ENCODE peak calls at places on chromosomes 5 and 9, in four cellular contexts. P, E, U and T are unnamed samples. For H3K4me1, the result is how much of the 10 kb centered on the place peaks cover.

GRCh38 chr9:125525846-125526619 is 181.0 kb downstream of the MAPKAP1 start:
- DNase-seq in P (no peak), E (peak), U (no peak), T (no peak)

GRCh38 chr9:104805441-104805840 is 41.5 kb downstream of the NIPSNAP3B start:
- DNase-seq in P (no peak), E (no peak), U (no peak), T (no peak)

GRCh38 chr5:117590944-117591343 is 1016.3 kb upstream of the SEMA6A start:
- DNase-seq in P (peak), E (no peak), U (no peak), T (no peak)

GRCh38 chr9:34809504-34810186 is 99.7 kb upstream of the CCL21 start:
- DNase-seq in P (no peak), E (peak), U (no peak), T (no peak)

GRCh38 chr5:103139264-103139865 is 19.3 kb downstream of the PPIP5K2 start:
- DNase-seq in P (peak), E (peak), U (peak), T (peak)

GRCh38 chr9:69955536-69956355 is 87.9 kb upstream of the MAMDC2 start:
- DNase-seq in P (no peak), E (peak), U (no peak), T (no peak)

GRCh38 chr9:123679330-123679987 is 250.5 kb downstream of the DENND1A start:
- DNase-seq in P (no peak), E (no peak), U (no peak), T (no peak)

GRCh38 chr5:98902733-98903132 is 26.1 kb downstream of the CHD1 start:
- DNase-seq in P (no peak), E (no peak), U (no peak), T (no peak)

GRCh38 chr5:28408186-28408585 is 1369.8 kb upstream of the CDH9 start:
- DNase-seq in P (no peak), E (no peak), U (no peak), T (no peak)

DNA sequence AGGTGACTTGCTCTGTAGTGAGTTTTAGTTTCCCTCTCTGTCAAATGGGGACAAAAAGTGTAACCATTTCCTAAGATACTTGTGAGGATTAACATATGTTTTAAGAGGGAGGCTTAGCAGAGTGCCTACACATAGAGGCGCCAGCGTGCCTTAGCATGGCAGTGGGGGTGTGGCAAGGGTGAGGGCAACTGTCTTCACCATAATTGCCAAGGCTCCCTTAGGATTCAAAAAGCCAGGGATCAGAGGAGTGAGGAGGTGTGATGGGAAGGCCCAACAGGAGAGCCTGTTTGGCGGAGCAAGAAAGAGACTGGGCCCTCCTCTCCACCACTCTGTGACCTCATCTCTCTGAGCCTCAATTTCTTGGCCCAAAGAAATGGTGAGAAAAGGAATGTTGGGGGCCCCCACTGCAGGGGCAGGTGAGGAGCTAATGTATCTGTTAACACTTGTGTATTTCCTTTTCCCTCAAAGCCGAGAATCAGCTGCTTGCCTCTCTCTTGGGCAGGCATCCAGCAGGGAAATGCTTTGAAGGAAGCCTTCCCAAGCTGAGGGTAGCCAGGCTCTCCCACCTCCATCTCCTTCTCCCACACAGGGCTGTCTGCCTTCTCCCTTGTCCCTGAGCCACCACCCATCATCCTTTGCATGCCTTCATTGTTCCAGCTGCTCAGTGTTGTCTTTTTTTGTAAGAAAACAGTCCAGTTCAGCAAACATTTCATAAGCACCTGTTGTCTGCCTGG is 76.0 kb downstream of the DAB2IP start:
- DNase-seq in P (no peak), E (no peak), U (no peak), T (peak)
- H3K4me1 ChIP-seq in P (under half), E (half or more), U (under half), T (under half)

GRCh38 chr5:150497989-150498317 is 10.0 kb upstream of the NDST1 start:
- DNase-seq in P (no peak), E (no peak), U (no peak), T (no peak)
- H3K27ac ChIP-seq in P (peak), E (peak), U (peak), T (peak)

GRCh38 chr5:132222649-132223038 is 5.0 kb downstream of the P4HA2 start:
- DNase-seq in P (no peak), E (no peak), U (no peak), T (no peak)

GRCh38 chr5:132221781-132222648 is 5.6 kb downstream of the P4HA2 start:
- DNase-seq in P (no peak), E (peak), U (peak), T (peak)

GRCh38 chr5:132225165-132226032 is 2.3 kb downstream of the P4HA2 start:
- DNase-seq in P (no peak), E (peak), U (peak), T (peak)

GRCh38 chr5:132224721-132225120 is 2.9 kb downstream of the P4HA2 start:
- DNase-seq in P (no peak), E (no peak), U (peak), T (peak)

GRCh38 chr5:132223861-132224260 is 3.8 kb downstream of the P4HA2 start:
- DNase-seq in P (no peak), E (no peak), U (peak), T (no peak)
- H3K4me1 ChIP-seq in P (under half), E (half or more), U (under half), T (half or more)

GRCh38 chr5:153598099-153598498 is 107.6 kb downstream of the GRIA1 start:
- DNase-seq in P (no peak), E (no peak), U (no peak), T (no peak)
- H3K27ac ChIP-seq in P (no peak), E (no peak), U (no peak), T (no peak)

GRCh38 chr9:98992885-98993569 is 49.3 kb downstream of the COL15A1 start:
- DNase-seq in P (no peak), E (no peak), U (no peak), T (no peak)
- H3K4me1 ChIP-seq in P (under half), E (half or more), U (under half), T (under half)

GRCh38 chr5:172765766-172766286 is 5.2 kb downstream of the DUSP1 start:
- DNase-seq in P (no peak), E (no peak), U (no peak), T (peak)
- H3K27ac ChIP-seq in P (peak), E (peak), U (peak), T (peak)

GRCh38 chr9:107872457-107873192 is 383.1 kb upstream of the KLF4 start:
- DNase-seq in P (no peak), E (no peak), U (no peak), T (no peak)
- H3K4me1 ChIP-seq in P (under half), E (under half), U (under half), T (under half)

DNA sequence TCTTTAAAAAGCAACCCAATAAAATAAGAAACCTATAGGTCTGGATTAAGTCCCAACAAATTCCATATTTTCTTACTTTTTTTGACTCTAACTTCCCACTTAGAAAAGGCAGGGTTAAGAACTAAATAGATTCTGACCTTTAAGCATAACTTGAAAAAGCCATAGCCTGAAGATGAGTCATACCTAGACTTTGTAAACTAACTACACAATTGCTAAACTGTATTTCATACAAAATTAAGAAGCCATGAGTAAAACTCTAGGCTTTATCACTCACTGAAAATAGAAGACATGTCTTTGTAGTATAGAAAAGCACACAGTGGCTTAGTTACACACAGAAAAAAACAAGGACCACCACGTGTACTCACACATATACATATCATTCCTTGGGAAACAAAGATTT is 51.5 kb downstream of the MLLT3 start:
- DNase-seq in P (no peak), E (no peak), U (no peak), T (no peak)
- H3K27ac ChIP-seq in P (no peak), E (no peak), U (no peak), T (peak)

DNA sequence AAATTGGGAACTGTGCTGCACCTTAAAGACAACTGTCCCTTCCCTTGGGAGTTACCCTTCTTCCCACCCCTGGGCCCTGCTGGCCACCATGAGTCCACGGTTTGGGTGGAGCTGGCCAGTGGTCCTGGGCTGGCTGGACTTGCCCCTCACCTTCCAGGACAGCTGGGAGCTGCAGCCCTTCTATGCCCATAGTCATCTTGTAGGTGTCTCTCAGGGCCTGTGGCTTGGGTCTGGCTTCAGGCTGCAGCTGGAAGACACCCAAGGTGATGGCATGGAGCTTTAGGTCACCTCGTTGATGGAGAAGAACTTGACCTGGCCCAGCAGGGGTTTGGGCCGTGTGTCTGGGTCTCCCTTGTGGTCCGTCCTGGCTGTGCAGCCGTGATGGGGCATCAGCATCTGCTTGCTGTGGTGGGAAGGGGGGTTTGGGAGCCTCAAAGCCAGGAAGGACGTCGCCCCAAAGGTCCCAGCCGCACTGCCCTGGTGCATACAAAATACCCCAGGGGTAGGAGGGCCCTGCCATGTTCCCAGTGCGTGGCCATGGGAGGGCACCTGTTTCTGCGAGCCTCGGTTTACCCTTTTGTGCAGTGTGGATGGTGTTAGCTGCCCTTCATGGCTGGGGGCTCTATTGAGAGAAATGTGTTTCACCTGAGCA is 8.9 kb downstream of the WNK2 start:
- DNase-seq in P (no peak), E (no peak), U (no peak), T (no peak)
- H3K4me1 ChIP-seq in P (under half), E (under half), U (under half), T (half or more)